ENCODE peak calls at places on chromosome 5, in nine cellular contexts. N, A, X, L, K, F, G, M and O are unnamed samples. For H3K4me1 and H3K36me3, the result is how much of the 10 kb centered on the place peaks cover.

GRCh38 chr5:95962785-95963184 is 1.1 kb upstream of the ELL2 start:
- DNase-seq in X (no peak), L (no peak), N (peak), K (no peak), A (no peak), F (no peak), G (no peak), M (no peak), O (no peak)

GRCh38 chr5:67957374-67957773 is 258.2 kb upstream of the PIK3R1 start:
- DNase-seq in G (no peak), L (no peak), M (no peak), X (no peak), A (no peak), F (no peak), N (no peak), K (no peak), O (no peak)

GRCh38 chr5:98248949-98249348 is 524.5 kb upstream of the RGMB start:
- DNase-seq in K (no peak), M (no peak), N (no peak), X (no peak), G (no peak), F (no peak), A (no peak), L (peak), O (no peak)

GRCh38 chr5:2566280-2566679 is 185.2 kb downstream of the IRX2 start:
- DNase-seq in F (no peak), X (no peak), L (no peak), M (no peak), K (no peak), A (no peak), G (no peak), N (no peak), O (no peak)

GRCh38 chr5:74765201-74765600 is 1.7 kb downstream of the GFM2 start:
- DNase-seq in N (peak), L (no peak), G (no peak), K (no peak), A (no peak), M (no peak), X (no peak), F (no peak), O (no peak)

GRCh38 chr5:33049845-33050244 is 338.7 kb downstream of the NPR3 start:
- DNase-seq in G (no peak), F (no peak), N (no peak), L (peak), M (no peak), X (peak), K (no peak), A (peak), O (no peak)

GRCh38 chr5:1293997-1294838 is 650 bp downstream of the TERT start:
- DNase-seq in G (peak), N (peak), L (no peak), A (peak), X (no peak), K (no peak), M (no peak), F (no peak), O (no peak)

GRCh38 chr5:155822177-155822576 is 504.8 kb upstream of the SGCD start:
- DNase-seq in L (no peak), A (no peak), F (no peak), M (no peak), X (no peak), K (no peak), N (peak), G (no peak), O (no peak)

GRCh38 chr5:1375871-1376850 is 31.3 kb upstream of the CLPTM1L start:
- DNase-seq in N (no peak), K (no peak), L (no peak), A (peak), X (no peak), G (no peak), F (no peak), M (no peak), O (no peak)

GRCh38 chr5:1112596-1113331 is 901 bp upstream of the SLC12A7 start:
- DNase-seq in N (no peak), L (no peak), F (no peak), K (no peak), M (no peak), A (no peak), G (peak), X (peak), O (no peak)

GRCh38 chr5:168883253-168883880 is 304.2 kb upstream of the PANK3 start:
- DNase-seq in N (peak), A (no peak), M (no peak), K (no peak), L (no peak), G (no peak), F (no peak), X (peak), O (peak)

GRCh38 chr5:72503888-72504491 is 3.2 kb downstream of the ZNF366 start:
- DNase-seq in X (no peak), M (no peak), G (no peak), A (no peak), N (no peak), F (no peak), K (no peak), L (peak), O (no peak)

GRCh38 chr5:78734094-78734845 is 85.7 kb upstream of the LHFPL2 start:
- DNase-seq in M (no peak), N (no peak), A (no peak), L (no peak), K (no peak), G (no peak), F (no peak), X (no peak), O (no peak)

GRCh38 chr5:161051920-161052500 is 200.0 kb upstream of the ATP10B start:
- DNase-seq in L (no peak), N (no peak), G (no peak), X (no peak), M (no peak), K (no peak), A (no peak), F (no peak), O (no peak)

GRCh38 chr5:64599226-64599625 is 91.1 kb upstream of the SHISAL2B start:
- DNase-seq in N (no peak), F (no peak), K (no peak), G (no peak), A (no peak), L (no peak), X (no peak), M (no peak), O (no peak)

GRCh38 chr5:124661317-124662141 is 84.9 kb downstream of the ZNF608 start:
- DNase-seq in G (peak), N (peak), M (peak), F (no peak), K (no peak), A (no peak), L (peak), X (peak), O (peak)

GRCh38 chr5:135993894-135994514 is 34.8 kb upstream of the TGFBI start:
- DNase-seq in M (no peak), K (no peak), A (no peak), N (no peak), F (no peak), L (peak), G (no peak), X (no peak), O (peak)

GRCh38 chr5:146042628-146043279 is 62.6 kb downstream of the PLAC8L1 start:
- DNase-seq in K (no peak), N (no peak), M (no peak), X (no peak), A (no peak), G (no peak), L (peak), F (no peak), O (no peak)

GRCh38 chr5:453725-454481 is 10.9 kb downstream of the EXOC3 start:
- DNase-seq in K (no peak), F (no peak), N (no peak), L (no peak), M (no peak), G (no peak), X (no peak), A (peak), O (no peak)

GRCh38 chr5:761206-761771 is 23.2 kb downstream of the ZDHHC11B start:
- DNase-seq in N (no peak), F (no peak), X (no peak), A (no peak), M (no peak), K (no peak), G (peak), L (no peak), O (peak)

GRCh38 chr5:77741608-77742007 is 34.5 kb downstream of the TBCA start:
- DNase-seq in G (no peak), M (no peak), F (no peak), X (no peak), L (no peak), K (no peak), A (no peak), N (no peak), O (no peak)

GRCh38 chr5:116709082-116709481 is 134.5 kb upstream of the SEMA6A start:
- DNase-seq in K (no peak), A (no peak), F (no peak), G (no peak), L (no peak), X (no peak), M (no peak), N (no peak), O (no peak)
- H3K4me1 ChIP-seq in K (under half), A (under half), F (under half), G (under half), L (under half), X (under half), M (under half), N (under half), O (under half)

DNA sequence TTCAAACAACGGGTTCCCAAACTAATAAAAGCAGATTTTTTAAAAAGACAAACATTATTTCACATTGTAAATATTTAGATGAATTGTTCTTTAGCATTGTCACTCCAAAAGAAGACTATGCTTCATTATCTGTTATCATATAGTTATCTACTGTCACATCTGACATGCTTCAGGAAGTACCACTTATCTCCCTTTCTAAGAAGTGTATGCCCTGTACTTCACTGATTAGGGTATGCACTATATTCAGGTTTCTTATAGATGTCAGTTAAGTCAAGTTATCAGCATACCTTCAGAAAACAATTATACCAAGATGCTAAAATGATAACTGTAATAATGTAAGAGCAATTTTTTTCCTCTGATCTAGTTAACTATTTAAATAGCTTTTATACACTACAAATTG is 40.4 kb downstream of the LMBRD2 start:
- DNase-seq in G (no peak), K (no peak), X (no peak), F (no peak), N (no peak), M (no peak), A (no peak), L (no peak), O (no peak)
- H3K36me3 ChIP-seq in G (half or more), K (half or more), X (under half), F (under half), N (under half), M (under half), A (under half), L (under half), O (under half)

DNA sequence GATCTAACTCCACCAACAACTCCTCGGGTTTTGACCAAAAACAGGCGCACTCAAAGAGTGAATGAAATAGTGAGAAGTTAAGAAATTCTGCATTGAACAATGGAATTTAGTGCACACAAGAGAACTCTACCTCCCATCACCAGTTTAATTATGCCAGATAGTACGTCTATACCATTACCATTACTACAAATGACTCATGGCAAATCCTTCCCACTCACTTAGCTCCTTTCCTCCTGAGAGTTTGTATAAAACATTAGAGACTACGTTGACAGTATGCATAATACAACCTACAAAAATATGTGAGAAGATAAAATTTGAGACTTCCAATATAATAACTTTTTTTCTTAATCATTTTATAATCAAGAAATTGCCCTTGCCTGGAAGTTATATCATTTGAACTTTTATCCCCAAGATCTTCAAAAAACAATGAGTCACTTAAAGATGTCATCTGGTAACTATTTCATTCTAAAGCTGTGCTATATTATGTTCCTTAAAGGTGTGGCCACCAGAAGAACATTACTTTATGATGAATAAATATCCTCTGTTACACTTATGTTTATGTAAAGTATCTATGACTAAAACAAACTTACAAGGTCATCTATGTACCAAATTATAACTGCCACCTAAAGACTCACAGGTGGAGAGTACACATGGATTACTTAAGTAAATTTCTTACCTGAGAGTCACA is 297.9 kb upstream of the PTGER4 start:
- DNase-seq in L (peak), M (no peak), N (no peak), X (no peak), G (no peak), K (no peak), A (no peak), F (no peak), O (no peak)
- H3K4me1 ChIP-seq in L (under half), M (under half), N (under half), X (under half), G (under half), K (under half), A (under half), F (under half), O (under half)

GRCh38 chr5:144166696-144167095 is 3.8 kb downstream of the YIPF5 start:
- DNase-seq in A (no peak), L (no peak), G (no peak), N (no peak), K (no peak), M (no peak), F (no peak), X (no peak), O (no peak)

GRCh38 chr5:144167998-144168397 is 2.5 kb downstream of the YIPF5 start:
- DNase-seq in F (no peak), K (no peak), X (no peak), L (no peak), N (no peak), A (no peak), G (no peak), M (no peak), O (no peak)

GRCh38 chr5:144156767-144157171 is 13.7 kb downstream of the YIPF5 start:
- DNase-seq in L (no peak), N (no peak), F (no peak), K (no peak), A (no peak), M (no peak), G (no peak), X (no peak), O (no peak)

DNA sequence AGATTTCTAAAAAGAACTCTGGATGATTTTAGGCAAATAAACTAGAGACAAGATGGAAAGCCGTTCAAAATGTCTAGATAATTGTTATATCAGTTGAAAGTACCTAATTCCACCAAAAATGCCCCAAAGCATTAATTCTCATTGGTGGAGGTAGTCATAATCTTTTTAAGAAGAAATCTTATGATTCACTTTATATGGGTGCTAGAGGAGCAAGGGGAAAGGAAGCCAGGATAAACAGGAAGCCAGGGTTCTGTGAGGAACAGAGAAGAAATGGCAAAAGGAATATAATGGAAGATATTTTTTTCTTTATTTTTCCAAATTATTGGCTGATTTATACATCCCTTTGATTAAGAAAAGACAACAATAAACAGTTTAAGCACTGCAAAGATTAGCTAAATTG is 7.8 kb downstream of the YIPF5 start:
- DNase-seq in N (no peak), F (no peak), L (no peak), M (no peak), G (no peak), K (no peak), X (no peak), A (no peak), O (no peak)
- H3K36me3 ChIP-seq in N (under half), F (half or more), L (under half), M (half or more), G (half or more), K (half or more), X (half or more), A (under half), O (under half)

GRCh38 chr5:134533115-134533815 is 7.8 kb downstream of the JADE2 start:
- DNase-seq in X (no peak), F (no peak), K (no peak), G (no peak), N (no peak), L (no peak), M (no peak), A (peak), O (no peak)
- H3K4me1 ChIP-seq in X (under half), F (half or more), K (half or more), G (half or more), N (half or more), L (under half), M (under half), A (under half), O (under half)

DNA sequence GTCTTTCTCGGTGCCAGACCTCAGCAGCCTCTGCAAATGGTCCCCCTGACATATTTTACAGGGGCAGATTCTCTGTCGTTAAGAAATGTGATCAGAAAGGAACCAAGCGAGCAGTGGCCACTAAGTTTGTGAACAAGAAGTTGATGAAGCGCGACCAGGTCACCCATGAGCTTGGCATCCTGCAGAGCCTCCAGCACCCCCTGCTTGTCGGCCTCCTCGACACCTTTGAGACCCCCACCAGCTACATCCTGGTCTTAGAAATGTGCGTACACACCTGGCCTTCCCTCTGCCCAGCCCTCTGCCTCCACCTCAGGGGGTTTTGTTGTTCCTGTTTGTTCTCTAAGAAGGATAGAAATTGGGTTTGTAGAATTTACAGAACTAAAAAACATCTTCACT is 77.3 kb upstream of the OTULINL start:
- DNase-seq in L (no peak), M (no peak), G (no peak), K (no peak), N (no peak), A (no peak), F (no peak), X (no peak), O (no peak)
- H3K36me3 ChIP-seq in L (half or more), M (half or more), G (half or more), K (under half), N (under half), A (under half), F (under half), X (under half), O (half or more)